ENCODE peak calls at places on chromosomes 1 and 21, in nine cellular contexts. B is HFF-Myc; O is NCI-H187; X is stimulated activated CD4-positive, alpha-beta T cell treated with anti-CD3 and anti-CD28 coated beads, TNF-alpha, amount 100 ng/mL, for 1 hour; Q is foreskin melanocyte; P is lung microvascular endothelial cell; M is CD4-positive, alpha-beta memory T cell; H is SK-MEL-5; U is mucosa of descending colon. A is an unnamed sample.

GRCh38 chr1:180246579-180246978 is 16.5 kb downstream of the LHX4 start:
- DNase-seq in B (no peak), O (no peak), X (no peak), Q (no peak), P (no peak), M (no peak), H (no peak), U (no peak), A (peak)

GRCh38 chr1:26862781-26863676 is at the start of gene SFN:
- DNase-seq in B (no peak), O (peak), X (peak), Q (no peak), P (no peak), M (peak), H (peak), U (peak), A (peak)

GRCh38 chr1:4379451-4380175 is 274.8 kb upstream of the AJAP1 start:
- DNase-seq in B (no peak), O (no peak), X (no peak), Q (no peak), P (no peak), M (no peak), H (no peak), U (no peak), A (no peak)

GRCh38 chr1:178300350-178300699 is 196.4 kb downstream of the CLEC20A start:
- DNase-seq in B (no peak), O (no peak), X (no peak), Q (no peak), P (no peak), M (no peak), H (no peak), U (no peak), A (no peak)

GRCh38 chr1:35726814-35727433 is 8.2 kb upstream of the C1orf216 start:
- DNase-seq in B (no peak), O (no peak), X (no peak), Q (peak), P (peak), M (peak), H (peak), U (peak), A (peak)

GRCh38 chr1:15696956-15697521 is 12.9 kb downstream of the PLEKHM2 start:
- DNase-seq in B (no peak), O (no peak), X (peak), Q (no peak), P (peak), M (peak), H (no peak), U (peak), A (no peak)

GRCh38 chr1:21619041-21619947 is 49.9 kb downstream of the RAP1GAP start:
- DNase-seq in B (no peak), O (no peak), X (no peak), Q (no peak), P (no peak), M (no peak), H (no peak), U (no peak), A (no peak)

GRCh38 chr1:155171836-155172731 is 1.0 kb downstream of the KRTCAP2 start:
- DNase-seq in B (no peak), O (no peak), X (no peak), Q (no peak), P (no peak), M (no peak), H (no peak), U (no peak), A (no peak)

GRCh38 chr1:228094432-228095016 is 8.6 kb downstream of the C1orf35 start:
- DNase-seq in B (no peak), O (no peak), X (no peak), Q (no peak), P (no peak), M (no peak), H (no peak), U (no peak), A (no peak)

GRCh38 chr1:28540651-28541050 is 12.2 kb upstream of the TRNAU1AP start:
- DNase-seq in B (no peak), O (no peak), X (no peak), Q (no peak), P (no peak), M (no peak), H (peak), U (no peak), A (no peak)

GRCh38 chr1:116486424-116486823 is 84.4 kb downstream of the CD58 start:
- DNase-seq in B (peak), O (no peak), X (no peak), Q (no peak), P (no peak), M (no peak), H (no peak), U (no peak), A (no peak)

GRCh38 chr21:17513214-17514123 is 626 bp downstream of the CXADR start:
- DNase-seq in B (no peak), O (peak), X (peak), Q (peak), P (peak), M (no peak), H (peak), U (peak), A (peak)

GRCh38 chr1:82777240-82777639 is 976.5 kb downstream of the ADGRL2 start:
- DNase-seq in B (no peak), O (no peak), X (no peak), Q (no peak), P (no peak), M (no peak), H (no peak), U (no peak), A (no peak)

GRCh38 chr1:202199141-202199889 is 5.7 kb downstream of the LGR6 start:
- DNase-seq in B (no peak), O (no peak), X (no peak), Q (no peak), P (no peak), M (no peak), H (no peak), U (peak), A (peak)

GRCh38 chr1:198088360-198089071 is 68.3 kb upstream of the NEK7 start:
- DNase-seq in B (no peak), O (no peak), X (no peak), Q (peak), P (peak), M (no peak), H (peak), U (no peak), A (peak)

GRCh38 chr1:84803604-84804003 is 89.4 kb downstream of the LPAR3 start:
- DNase-seq in B (no peak), O (no peak), X (no peak), Q (no peak), P (no peak), M (no peak), H (no peak), U (peak), A (no peak)

GRCh38 chr1:209368864-209369598 is 214.5 kb upstream of the CAMK1G start:
- DNase-seq in B (peak), O (no peak), X (no peak), Q (no peak), P (no peak), M (no peak), H (no peak), U (peak), A (no peak)

GRCh38 chr1:27117733-27118439 is 37.0 kb downstream of the SLC9A1 start:
- DNase-seq in B (no peak), O (no peak), X (no peak), Q (no peak), P (no peak), M (no peak), H (no peak), U (no peak), A (peak)

GRCh38 chr1:235327559-235328270 is at the start of gene ARID4B:
- DNase-seq in B (no peak), O (no peak), X (peak), Q (no peak), P (no peak), M (no peak), H (no peak), U (no peak), A (no peak)

GRCh38 chr1:168585191-168585590 is 8.8 kb downstream of the XCL1 start:
- DNase-seq in B (no peak), O (no peak), X (no peak), Q (peak), P (no peak), M (no peak), H (peak), U (no peak), A (no peak)

GRCh38 chr1:50929376-50929958 is 30.6 kb downstream of the FAF1 start:
- DNase-seq in B (peak), O (no peak), X (no peak), Q (peak), P (peak), M (no peak), H (peak), U (no peak), A (peak)

GRCh38 chr1:235843458-235843857 is 23.2 kb downstream of the LYST start:
- DNase-seq in B (peak), O (no peak), X (no peak), Q (no peak), P (peak), M (no peak), H (peak), U (peak), A (peak)

GRCh38 chr1:185971688-185972087 is 237.5 kb downstream of the HMCN1 start:
- DNase-seq in B (peak), O (no peak), X (no peak), Q (peak), P (no peak), M (no peak), H (peak), U (no peak), A (no peak)

GRCh38 chr1:179247923-179248322 is 18.4 kb upstream of the ABL2 start:
- DNase-seq in B (no peak), O (no peak), X (no peak), Q (no peak), P (no peak), M (no peak), H (no peak), U (no peak), A (no peak)

GRCh38 chr1:8159470-8160024 is 133.4 kb upstream of the ERRFI1 start:
- DNase-seq in B (no peak), O (no peak), X (no peak), Q (no peak), P (no peak), M (no peak), H (no peak), U (no peak), A (no peak)

GRCh38 chr1:227944931-227945890 is 2.5 kb downstream of the WNT9A start:
- DNase-seq in B (no peak), O (no peak), X (no peak), Q (no peak), P (no peak), M (peak), H (no peak), U (no peak), A (no peak)

GRCh38 chr1:91697322-91698260 is 188.4 kb downstream of the TGFBR3 start:
- DNase-seq in B (no peak), O (no peak), X (peak), Q (no peak), P (no peak), M (peak), H (no peak), U (peak), A (peak)

GRCh38 chr1:32759997-32760623 is 57.0 kb downstream of the YARS1 start:
- DNase-seq in B (no peak), O (no peak), X (no peak), Q (no peak), P (no peak), M (no peak), H (no peak), U (peak), A (peak)

GRCh38 chr1:24413350-24414163 is at the start of gene STPG1:
- DNase-seq in B (peak), O (peak), X (peak), Q (peak), P (peak), M (peak), H (peak), U (peak), A (peak)

GRCh38 chr1:116134178-116134773 is 23.1 kb downstream of the MAB21L3 start:
- DNase-seq in B (no peak), O (no peak), X (no peak), Q (no peak), P (no peak), M (no peak), H (peak), U (no peak), A (peak)

A was measured in small intestine.